ENCODE peak calls at places on chromosomes 1 and 21, in nine cellular contexts. One of them, this sample, is unnamed.

GRCh38 chr21:25916226-25916625 is 181.5 kb downstream of the GABPA start:
- DNase-seq in GOT3: no peak
- DNase-seq in caudate nucleus: no peak
- DNase-seq in astrocyte of the hippocampus: no peak
- DNase-seq in ELR: no peak
- DNase-seq in EH: no peak
- DNase-seq in stromal cell of bone marrow: no peak
- DNase-seq in iris pigment epithelial cell: no peak
- DNase-seq in stimulated activated CD4-positive, alpha-beta T cell treated with anti-CD3 and anti-CD28 coated beads, Interleukin-4, amount 100 ng/mL, for 24 hours: no peak
- DNase-seq in this sample: no peak

GRCh38 chr1:58884706-58885661 is 101.1 kb upstream of the JUN start:
- DNase-seq in stimulated activated CD4-positive, alpha-beta T cell treated with anti-CD3 and anti-CD28 coated beads, Interleukin-4, amount 100 ng/mL, for 24 hours: no peak
- DNase-seq in EH: no peak
- DNase-seq in stromal cell of bone marrow: no peak
- DNase-seq in ELR: no peak
- DNase-seq in GOT3: no peak
- DNase-seq in caudate nucleus: no peak
- DNase-seq in astrocyte of the hippocampus: no peak
- DNase-seq in iris pigment epithelial cell: no peak
- DNase-seq in this sample: no peak

GRCh38 chr1:113390871-113391642 is 742 bp downstream of the MAGI3 start:
- DNase-seq in ELR: peak; percentile 59
- DNase-seq in stimulated activated CD4-positive, alpha-beta T cell treated with anti-CD3 and anti-CD28 coated beads, Interleukin-4, amount 100 ng/mL, for 24 hours: peak; percentile 41
- DNase-seq in astrocyte of the hippocampus: peak; percentile 45
- DNase-seq in GOT3: no peak
- DNase-seq in iris pigment epithelial cell: peak; percentile 15
- DNase-seq in EH: peak; percentile 31
- DNase-seq in caudate nucleus: no peak
- DNase-seq in stromal cell of bone marrow: no peak
- DNase-seq in this sample: peak; percentile 65

GRCh38 chr21:41750532-41751151 is 16.2 kb downstream of the RIPK4 start:
- DNase-seq in EH: peak; percentile 38
- DNase-seq in stimulated activated CD4-positive, alpha-beta T cell treated with anti-CD3 and anti-CD28 coated beads, Interleukin-4, amount 100 ng/mL, for 24 hours: no peak
- DNase-seq in iris pigment epithelial cell: no peak
- DNase-seq in astrocyte of the hippocampus: no peak
- DNase-seq in ELR: no peak
- DNase-seq in GOT3: no peak
- DNase-seq in stromal cell of bone marrow: no peak
- DNase-seq in caudate nucleus: no peak
- DNase-seq in this sample: no peak

GRCh38 chr1:93537924-93538323 is 90.0 kb downstream of the FNBP1L start:
- DNase-seq in stimulated activated CD4-positive, alpha-beta T cell treated with anti-CD3 and anti-CD28 coated beads, Interleukin-4, amount 100 ng/mL, for 24 hours: no peak
- DNase-seq in astrocyte of the hippocampus: no peak
- DNase-seq in EH: peak; percentile 47
- DNase-seq in iris pigment epithelial cell: no peak
- DNase-seq in ELR: peak; percentile 84
- DNase-seq in GOT3: no peak
- DNase-seq in caudate nucleus: no peak
- DNase-seq in stromal cell of bone marrow: no peak
- DNase-seq in this sample: no peak

GRCh38 chr1:41683681-41684500 is 199.4 kb upstream of the EDN2 start:
- DNase-seq in EH: peak; percentile 74
- DNase-seq in caudate nucleus: no peak
- DNase-seq in iris pigment epithelial cell: no peak
- DNase-seq in stimulated activated CD4-positive, alpha-beta T cell treated with anti-CD3 and anti-CD28 coated beads, Interleukin-4, amount 100 ng/mL, for 24 hours: peak; percentile 25
- DNase-seq in stromal cell of bone marrow: no peak
- DNase-seq in ELR: peak; percentile 76
- DNase-seq in GOT3: no peak
- DNase-seq in astrocyte of the hippocampus: no peak
- DNase-seq in this sample: no peak

GRCh38 chr1:211541715-211542477 is 37.1 kb downstream of the SLC30A1 start:
- DNase-seq in ELR: no peak
- DNase-seq in GOT3: no peak
- DNase-seq in stromal cell of bone marrow: peak; percentile 33
- DNase-seq in astrocyte of the hippocampus: peak; percentile 78
- DNase-seq in caudate nucleus: no peak
- DNase-seq in iris pigment epithelial cell: peak; percentile 34
- DNase-seq in stimulated activated CD4-positive, alpha-beta T cell treated with anti-CD3 and anti-CD28 coated beads, Interleukin-4, amount 100 ng/mL, for 24 hours: no peak
- DNase-seq in EH: peak; percentile 27
- DNase-seq in this sample: no peak

GRCh38 chr1:234315091-234315541 is 58.1 kb upstream of the COA6 start:
- DNase-seq in ELR: peak; percentile 88
- DNase-seq in stromal cell of bone marrow: no peak
- DNase-seq in iris pigment epithelial cell: peak; percentile 66
- DNase-seq in astrocyte of the hippocampus: peak; percentile 71
- DNase-seq in EH: peak; percentile 79
- DNase-seq in caudate nucleus: no peak
- DNase-seq in GOT3: no peak
- DNase-seq in stimulated activated CD4-positive, alpha-beta T cell treated with anti-CD3 and anti-CD28 coated beads, Interleukin-4, amount 100 ng/mL, for 24 hours: peak; percentile 59
- DNase-seq in this sample: no peak

GRCh38 chr1:68120136-68120791 is 69.8 kb upstream of the DIRAS3 start:
- DNase-seq in iris pigment epithelial cell: peak; percentile 83
- DNase-seq in GOT3: no peak
- DNase-seq in astrocyte of the hippocampus: peak; percentile 90
- DNase-seq in ELR: peak; percentile 82
- DNase-seq in EH: peak; percentile 84
- DNase-seq in caudate nucleus: no peak
- DNase-seq in stromal cell of bone marrow: peak; percentile 61
- DNase-seq in stimulated activated CD4-positive, alpha-beta T cell treated with anti-CD3 and anti-CD28 coated beads, Interleukin-4, amount 100 ng/mL, for 24 hours: peak; percentile 39
- DNase-seq in this sample: peak; percentile 83

GRCh38 chr1:156461781-156462647 is 38.6 kb downstream of the MEF2D start:
- DNase-seq in stimulated activated CD4-positive, alpha-beta T cell treated with anti-CD3 and anti-CD28 coated beads, Interleukin-4, amount 100 ng/mL, for 24 hours: no peak
- DNase-seq in GOT3: no peak
- DNase-seq in caudate nucleus: no peak
- DNase-seq in astrocyte of the hippocampus: no peak
- DNase-seq in stromal cell of bone marrow: no peak
- DNase-seq in iris pigment epithelial cell: no peak
- DNase-seq in ELR: peak; percentile 21
- DNase-seq in EH: peak; percentile 62
- DNase-seq in this sample: peak; percentile 29

GRCh38 chr1:43763497-43763973 is 56.2 kb downstream of the ST3GAL3 start:
- DNase-seq in astrocyte of the hippocampus: peak; percentile 93
- DNase-seq in stimulated activated CD4-positive, alpha-beta T cell treated with anti-CD3 and anti-CD28 coated beads, Interleukin-4, amount 100 ng/mL, for 24 hours: peak; percentile 52
- DNase-seq in stromal cell of bone marrow: peak; percentile 93
- DNase-seq in EH: peak; percentile 90
- DNase-seq in ELR: peak; percentile 87
- DNase-seq in GOT3: peak; percentile 31
- DNase-seq in caudate nucleus: peak; percentile 26
- DNase-seq in iris pigment epithelial cell: peak; percentile 92
- DNase-seq in this sample: peak; percentile 92

GRCh38 chr1:69737527-69738176 is 169.9 kb downstream of the LRRC7 start:
- DNase-seq in caudate nucleus: no peak
- DNase-seq in EH: peak; percentile 67
- DNase-seq in stromal cell of bone marrow: peak; percentile 57
- DNase-seq in ELR: peak; percentile 74
- DNase-seq in stimulated activated CD4-positive, alpha-beta T cell treated with anti-CD3 and anti-CD28 coated beads, Interleukin-4, amount 100 ng/mL, for 24 hours: peak; percentile 6
- DNase-seq in iris pigment epithelial cell: peak; percentile 71
- DNase-seq in GOT3: no peak
- DNase-seq in astrocyte of the hippocampus: peak; percentile 89
- DNase-seq in this sample: peak; percentile 84

GRCh38 chr21:33033094-33033951 is 7.6 kb downstream of the OLIG2 start:
- DNase-seq in ELR: no peak
- DNase-seq in caudate nucleus: no peak
- DNase-seq in GOT3: no peak
- DNase-seq in EH: no peak
- DNase-seq in stromal cell of bone marrow: no peak
- DNase-seq in stimulated activated CD4-positive, alpha-beta T cell treated with anti-CD3 and anti-CD28 coated beads, Interleukin-4, amount 100 ng/mL, for 24 hours: no peak
- DNase-seq in astrocyte of the hippocampus: no peak
- DNase-seq in iris pigment epithelial cell: no peak
- DNase-seq in this sample: peak; percentile 60

GRCh38 chr1:116826818-116827606 is 72.8 kb downstream of the CD2 start:
- DNase-seq in EH: peak; percentile 35
- DNase-seq in stimulated activated CD4-positive, alpha-beta T cell treated with anti-CD3 and anti-CD28 coated beads, Interleukin-4, amount 100 ng/mL, for 24 hours: peak; percentile 80
- DNase-seq in GOT3: no peak
- DNase-seq in ELR: peak; percentile 59
- DNase-seq in astrocyte of the hippocampus: no peak
- DNase-seq in iris pigment epithelial cell: peak; percentile 73
- DNase-seq in caudate nucleus: no peak
- DNase-seq in stromal cell of bone marrow: no peak
- DNase-seq in this sample: no peak

GRCh38 chr1:198444792-198445191 is 95.7 kb downstream of the ATP6V1G3 start:
- DNase-seq in GOT3: no peak
- DNase-seq in astrocyte of the hippocampus: peak; percentile 68
- DNase-seq in caudate nucleus: no peak
- DNase-seq in stromal cell of bone marrow: peak; percentile 77
- DNase-seq in stimulated activated CD4-positive, alpha-beta T cell treated with anti-CD3 and anti-CD28 coated beads, Interleukin-4, amount 100 ng/mL, for 24 hours: no peak
- DNase-seq in ELR: peak; percentile 66
- DNase-seq in iris pigment epithelial cell: peak; percentile 90
- DNase-seq in EH: peak; percentile 92
- DNase-seq in this sample: no peak

GRCh38 chr1:57131701-57132394 is 166.0 kb upstream of the C8B start:
- DNase-seq in EH: peak; percentile 57
- DNase-seq in caudate nucleus: no peak
- DNase-seq in stromal cell of bone marrow: peak; percentile 9
- DNase-seq in astrocyte of the hippocampus: peak; percentile 68
- DNase-seq in GOT3: no peak
- DNase-seq in ELR: no peak
- DNase-seq in iris pigment epithelial cell: peak; percentile 18
- DNase-seq in stimulated activated CD4-positive, alpha-beta T cell treated with anti-CD3 and anti-CD28 coated beads, Interleukin-4, amount 100 ng/mL, for 24 hours: no peak
- DNase-seq in this sample: no peak

GRCh38 chr1:65170511-65171142 is 22.6 kb downstream of the AK4 start:
- DNase-seq in caudate nucleus: no peak
- DNase-seq in EH: peak; percentile 23
- DNase-seq in ELR: no peak
- DNase-seq in iris pigment epithelial cell: peak; percentile 73
- DNase-seq in GOT3: no peak
- DNase-seq in stromal cell of bone marrow: peak; percentile 78
- DNase-seq in astrocyte of the hippocampus: peak; percentile 37
- DNase-seq in stimulated activated CD4-positive, alpha-beta T cell treated with anti-CD3 and anti-CD28 coated beads, Interleukin-4, amount 100 ng/mL, for 24 hours: no peak
- DNase-seq in this sample: no peak

GRCh38 chr1:85343213-85343611 is 66.8 kb upstream of the BCL10 start:
- DNase-seq in caudate nucleus: no peak
- DNase-seq in stromal cell of bone marrow: no peak
- DNase-seq in GOT3: no peak
- DNase-seq in ELR: no peak
- DNase-seq in EH: no peak
- DNase-seq in astrocyte of the hippocampus: peak; percentile 63
- DNase-seq in stimulated activated CD4-positive, alpha-beta T cell treated with anti-CD3 and anti-CD28 coated beads, Interleukin-4, amount 100 ng/mL, for 24 hours: no peak
- DNase-seq in iris pigment epithelial cell: no peak
- DNase-seq in this sample: no peak

GRCh38 chr1:207893737-207894582 is 17.0 kb downstream of the CD34 start:
- DNase-seq in caudate nucleus: no peak
- DNase-seq in astrocyte of the hippocampus: no peak
- DNase-seq in stimulated activated CD4-positive, alpha-beta T cell treated with anti-CD3 and anti-CD28 coated beads, Interleukin-4, amount 100 ng/mL, for 24 hours: no peak
- DNase-seq in stromal cell of bone marrow: no peak
- DNase-seq in EH: no peak
- DNase-seq in iris pigment epithelial cell: no peak
- DNase-seq in ELR: no peak
- DNase-seq in GOT3: no peak
- DNase-seq in this sample: no peak

GRCh38 chr1:145977486-145978476 is 13.3 kb downstream of the POLR3GL start:
- DNase-seq in astrocyte of the hippocampus: peak; percentile 90
- DNase-seq in stromal cell of bone marrow: no peak
- DNase-seq in iris pigment epithelial cell: peak; percentile 83
- DNase-seq in ELR: peak; percentile 87
- DNase-seq in caudate nucleus: peak; percentile 23
- DNase-seq in stimulated activated CD4-positive, alpha-beta T cell treated with anti-CD3 and anti-CD28 coated beads, Interleukin-4, amount 100 ng/mL, for 24 hours: peak; percentile 77
- DNase-seq in GOT3: no peak
- DNase-seq in EH: peak; percentile 86
- DNase-seq in this sample: peak; percentile 92

GRCh38 chr1:22814176-22815042 is 103.8 kb downstream of the EPHB2 start:
- DNase-seq in stimulated activated CD4-positive, alpha-beta T cell treated with anti-CD3 and anti-CD28 coated beads, Interleukin-4, amount 100 ng/mL, for 24 hours: no peak
- DNase-seq in iris pigment epithelial cell: no peak
- DNase-seq in GOT3: no peak
- DNase-seq in astrocyte of the hippocampus: peak; percentile 82
- DNase-seq in EH: peak; percentile 45
- DNase-seq in ELR: no peak
- DNase-seq in caudate nucleus: peak; percentile 20
- DNase-seq in stromal cell of bone marrow: no peak
- DNase-seq in this sample: no peak

GRCh38 chr1:185914089-185914488 is 179.9 kb downstream of the HMCN1 start:
- DNase-seq in caudate nucleus: no peak
- DNase-seq in ELR: no peak
- DNase-seq in iris pigment epithelial cell: no peak
- DNase-seq in stimulated activated CD4-positive, alpha-beta T cell treated with anti-CD3 and anti-CD28 coated beads, Interleukin-4, amount 100 ng/mL, for 24 hours: no peak
- DNase-seq in astrocyte of the hippocampus: no peak
- DNase-seq in GOT3: no peak
- DNase-seq in stromal cell of bone marrow: no peak
- DNase-seq in EH: peak; percentile 10
- DNase-seq in this sample: no peak

GRCh38 chr1:238052496-238053266 is 162.0 kb upstream of the ZP4 start:
- DNase-seq in ELR: peak; percentile 64
- DNase-seq in stromal cell of bone marrow: no peak
- DNase-seq in caudate nucleus: no peak
- DNase-seq in stimulated activated CD4-positive, alpha-beta T cell treated with anti-CD3 and anti-CD28 coated beads, Interleukin-4, amount 100 ng/mL, for 24 hours: no peak
- DNase-seq in astrocyte of the hippocampus: no peak
- DNase-seq in EH: no peak
- DNase-seq in GOT3: no peak
- DNase-seq in iris pigment epithelial cell: no peak
- DNase-seq in this sample: no peak

GRCh38 chr1:225426395-225427248 is 1.2 kb downstream of the LBR start:
- DNase-seq in iris pigment epithelial cell: peak; percentile 31
- DNase-seq in astrocyte of the hippocampus: peak; percentile 58
- DNase-seq in stromal cell of bone marrow: no peak
- DNase-seq in ELR: peak; percentile 46
- DNase-seq in GOT3: no peak
- DNase-seq in caudate nucleus: no peak
- DNase-seq in stimulated activated CD4-positive, alpha-beta T cell treated with anti-CD3 and anti-CD28 coated beads, Interleukin-4, amount 100 ng/mL, for 24 hours: peak; percentile 16
- DNase-seq in EH: peak; percentile 44
- DNase-seq in this sample: peak; percentile 57

GRCh38 chr21:42699196-42699595 is 45.8 kb downstream of the PDE9A start:
- DNase-seq in iris pigment epithelial cell: no peak
- DNase-seq in stromal cell of bone marrow: no peak
- DNase-seq in stimulated activated CD4-positive, alpha-beta T cell treated with anti-CD3 and anti-CD28 coated beads, Interleukin-4, amount 100 ng/mL, for 24 hours: no peak
- DNase-seq in GOT3: no peak
- DNase-seq in caudate nucleus: no peak
- DNase-seq in ELR: no peak
- DNase-seq in astrocyte of the hippocampus: no peak
- DNase-seq in EH: no peak
- DNase-seq in this sample: no peak

GRCh38 chr1:11701981-11702803 is 10.7 kb downstream of the DRAXIN start:
- DNase-seq in stimulated activated CD4-positive, alpha-beta T cell treated with anti-CD3 and anti-CD28 coated beads, Interleukin-4, amount 100 ng/mL, for 24 hours: no peak
- DNase-seq in stromal cell of bone marrow: no peak
- DNase-seq in ELR: no peak
- DNase-seq in iris pigment epithelial cell: no peak
- DNase-seq in astrocyte of the hippocampus: no peak
- DNase-seq in EH: no peak
- DNase-seq in caudate nucleus: no peak
- DNase-seq in GOT3: no peak
- DNase-seq in this sample: no peak